ENCODE peak calls at places on chromosomes 1 and 21, in four cellular contexts. N, V, J and A are unnamed samples.

GRCh38 chr1:244074559-244075171 is 23.6 kb downstream of the ZBTB18 start:
- DNase-seq in N (no peak), V (no peak), J (no peak), A (peak)

GRCh38 chr1:25066731-25067520 is 136.8 kb upstream of the RUNX3 start:
- DNase-seq in N (no peak), V (no peak), J (no peak), A (no peak)

GRCh38 chr1:53561488-53562115 is 102.4 kb downstream of the DMRTB1 start:
- DNase-seq in N (no peak), V (peak), J (no peak), A (no peak)

GRCh38 chr1:1006305-1007159 is 6.6 kb upstream of the HES4 start:
- DNase-seq in N (peak), V (no peak), J (no peak), A (no peak)

GRCh38 chr1:53485478-53486394 is 26.5 kb downstream of the DMRTB1 start:
- DNase-seq in N (peak), V (peak), J (peak), A (peak)

GRCh38 chr21:35988396-35989140 is 71.8 kb downstream of the SETD4 start:
- DNase-seq in N (peak), V (no peak), J (no peak), A (no peak)

GRCh38 chr1:246724001-246724724 is at the start of gene SCCPDH:
- DNase-seq in N (peak), V (peak), J (peak), A (peak)

GRCh38 chr1:212589434-212589833 is 19.1 kb upstream of the ATF3 start:
- DNase-seq in N (no peak), V (no peak), J (no peak), A (no peak)

GRCh38 chr21:41283211-41283818 is 33.3 kb upstream of the FAM3B start:
- DNase-seq in N (peak), V (no peak), J (peak), A (peak)

GRCh38 chr1:109776911-109777310 is 13.2 kb upstream of the EPS8L3 start:
- DNase-seq in N (peak), V (peak), J (peak), A (peak)

GRCh38 chr1:109193653-109194590 is 19.8 kb upstream of the SARS1 start:
- DNase-seq in N (peak), V (no peak), J (peak), A (peak)

GRCh38 chr1:77220687-77221463 is 1.6 kb upstream of the PIGK start:
- DNase-seq in N (no peak), V (no peak), J (peak), A (no peak)

DNA sequence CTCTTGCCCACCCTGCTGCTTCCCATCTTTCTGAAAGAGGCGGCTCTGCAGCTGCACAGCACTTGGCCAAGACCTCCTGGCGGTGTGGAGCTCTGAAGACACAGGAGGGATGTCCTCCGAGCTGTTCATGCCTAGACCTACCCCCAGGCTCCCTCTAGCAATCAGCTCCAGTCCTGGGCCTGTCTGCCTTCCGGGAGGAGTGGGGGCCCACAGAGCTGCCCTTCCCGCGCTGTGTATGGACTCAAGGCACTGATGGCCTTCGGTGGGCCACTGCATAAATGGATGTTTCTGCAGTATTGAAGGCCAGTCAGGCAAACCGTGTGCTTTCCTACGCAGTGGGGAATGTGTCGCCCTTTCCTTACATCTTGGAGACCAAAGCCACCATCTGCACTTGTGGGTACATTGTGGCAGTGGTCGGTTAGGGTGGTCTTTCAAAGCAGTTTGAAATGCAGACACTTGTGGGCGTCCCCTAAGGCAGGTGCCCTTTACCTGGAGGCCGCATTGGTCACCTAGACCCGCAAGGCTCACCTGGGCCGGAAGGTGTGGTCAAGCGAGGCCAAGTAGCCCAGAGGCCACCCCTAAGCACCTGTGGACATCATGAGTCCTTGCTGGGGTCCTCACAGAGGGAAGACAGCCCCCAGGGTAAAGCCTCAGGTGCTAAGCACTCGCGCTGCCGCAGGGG is 912 bp upstream of the PKNOX1 start:
- DNase-seq in N (no peak), V (no peak), J (no peak), A (no peak)
- H3K4me3 ChIP-seq in N (no peak), V (peak), J (peak), A (peak)

GRCh38 chr1:181021155-181021554 is 1.5 kb downstream of the STX6 start:
- DNase-seq in N (no peak), V (no peak), J (no peak), A (no peak)
- H3K4me3 ChIP-seq in N (no peak), V (peak), J (no peak), A (peak)

DNA sequence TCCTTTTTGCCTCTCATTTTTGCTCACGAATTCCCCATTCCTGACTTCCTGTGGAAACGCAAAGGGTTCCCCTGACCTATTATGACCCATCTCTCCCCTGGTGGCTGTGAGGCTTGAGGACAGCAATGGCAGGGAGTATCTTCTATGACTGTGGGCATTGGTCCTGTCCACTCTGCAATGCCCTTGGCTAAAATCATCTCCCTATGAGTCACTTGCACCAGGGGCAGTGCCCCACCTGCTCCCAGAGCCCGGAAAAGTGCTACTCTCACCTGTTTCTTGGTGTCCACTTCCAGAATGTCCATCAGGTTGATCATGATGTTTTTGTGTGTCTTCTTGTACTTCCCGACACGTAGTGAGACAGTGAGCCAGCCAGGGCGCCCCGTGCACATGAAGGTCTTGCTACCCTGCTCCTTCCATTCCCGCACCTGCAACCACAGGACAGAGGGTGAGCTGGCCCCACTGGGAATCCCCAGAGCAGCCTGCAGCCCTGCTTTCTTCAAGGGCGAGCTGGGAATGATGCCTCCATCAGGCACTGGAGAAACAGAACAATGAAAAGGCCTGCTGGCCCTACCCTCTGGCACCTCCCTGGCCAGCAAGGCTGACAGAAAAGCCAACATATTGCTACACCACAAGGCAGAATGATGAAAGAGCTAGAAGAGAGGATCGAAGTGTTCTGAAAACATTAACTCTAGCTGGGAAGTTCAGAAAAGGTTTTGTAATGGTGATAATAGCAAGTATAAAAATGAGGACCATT is 3.5 kb downstream of the DHCR24 start:
- DNase-seq in N (no peak), V (no peak), J (peak), A (no peak)
- H3K4me3 ChIP-seq in N (no peak), V (no peak), J (no peak), A (no peak)

GRCh38 chr1:170095976-170096725 is 21.7 kb upstream of the KIFAP3 start:
- DNase-seq in N (peak), V (no peak), J (no peak), A (no peak)
- H3K4me3 ChIP-seq in N (no peak), V (no peak), J (no peak), A (no peak)

DNA sequence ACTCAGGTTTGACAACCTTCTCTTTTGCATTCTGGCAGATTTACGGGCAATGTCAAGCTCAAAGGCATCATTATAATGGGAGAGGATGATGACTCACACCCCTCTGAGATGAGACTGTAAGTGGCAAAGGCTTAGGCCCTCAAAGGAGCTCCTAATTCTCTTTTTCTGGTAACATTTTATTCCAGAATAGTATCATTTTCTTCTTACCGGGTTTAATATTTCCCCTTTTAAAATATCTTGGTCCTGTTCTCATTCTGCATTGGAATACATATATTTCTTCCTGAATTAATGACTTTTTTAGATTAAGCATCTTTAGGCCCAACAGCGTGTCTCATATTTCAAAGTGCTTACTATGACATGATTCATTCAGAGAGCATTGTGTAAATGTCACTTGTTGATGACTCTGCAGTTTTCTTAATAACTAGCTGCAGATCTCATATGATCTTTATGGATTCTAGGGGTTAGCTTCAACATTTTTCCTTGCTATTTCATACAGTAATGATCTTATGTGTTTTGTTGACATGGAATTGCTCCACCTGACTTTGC is 1.7 kb downstream of the PITHD1 start:
- DNase-seq in N (no peak), V (no peak), J (peak), A (no peak)
- H3K4me3 ChIP-seq in N (no peak), V (no peak), J (no peak), A (no peak)

DNA sequence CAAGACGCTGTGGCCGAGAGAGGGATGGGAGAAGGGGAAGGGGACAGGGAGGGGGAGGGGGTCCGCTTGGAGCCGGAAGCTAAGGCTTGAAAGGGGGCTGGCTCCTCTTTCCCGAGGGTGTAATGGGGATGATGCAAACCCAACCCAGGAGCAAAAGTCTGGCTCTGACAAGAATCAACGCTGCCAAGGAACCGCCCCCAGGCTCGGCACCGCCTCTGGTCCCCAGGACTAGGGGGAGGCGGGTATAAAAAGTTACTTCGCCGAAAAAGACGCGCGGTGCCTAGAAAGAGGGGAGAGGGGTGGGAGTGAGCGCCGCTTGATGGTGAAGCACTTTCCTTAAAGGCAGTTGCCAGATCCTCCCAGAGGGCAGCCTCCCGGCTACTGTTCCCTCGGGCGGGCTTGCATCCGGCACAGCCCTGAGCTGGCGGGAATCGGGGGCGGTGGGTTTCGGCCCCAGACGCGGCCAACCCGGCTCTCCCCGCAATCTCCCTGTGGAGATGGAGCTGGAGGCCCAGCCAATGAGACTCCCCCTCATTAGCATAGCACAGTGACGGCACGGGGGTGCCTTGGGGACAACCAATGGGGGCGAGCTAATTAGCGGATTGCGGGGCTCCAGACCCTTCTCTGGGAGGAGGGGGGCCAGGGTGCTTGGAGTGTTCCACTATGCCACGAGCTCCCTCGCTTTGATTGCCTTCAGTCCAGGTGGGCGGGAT is at the start of gene KCNT2:
- DNase-seq in N (peak), V (peak), J (peak), A (no peak)
- H3K4me3 ChIP-seq in N (peak), V (peak), J (peak), A (no peak)

DNA sequence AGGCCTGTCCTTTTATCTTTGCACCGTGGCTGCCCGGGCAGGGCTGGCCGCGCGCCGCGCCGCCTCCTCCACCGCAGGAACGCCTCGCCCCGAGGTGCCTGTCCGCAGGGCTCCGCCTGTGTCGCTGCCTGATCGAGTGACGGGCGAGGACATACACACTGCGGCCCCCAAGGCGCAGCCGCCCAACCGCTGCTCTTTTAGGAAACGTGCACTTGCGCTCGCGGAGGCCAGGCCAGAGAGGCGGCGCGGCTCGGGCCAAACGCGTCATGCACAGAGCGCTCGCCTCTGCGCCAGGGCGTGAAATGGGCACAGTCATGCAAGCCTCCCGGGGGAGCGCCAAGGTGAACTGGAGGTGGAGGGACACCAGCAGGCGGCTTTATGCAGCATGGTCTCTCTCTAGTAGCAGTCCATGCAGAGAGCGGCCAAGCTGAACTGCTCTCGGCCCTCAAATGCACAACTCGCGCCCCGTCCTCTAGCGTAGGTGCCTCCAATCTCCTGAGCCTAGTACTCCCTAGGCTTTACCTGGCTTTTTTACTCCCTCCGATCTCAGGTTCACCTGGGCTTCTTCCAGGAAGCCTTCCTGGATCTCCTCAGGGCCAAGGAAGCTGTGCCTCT is 12.9 kb downstream of the TRABD2B start:
- DNase-seq in N (peak), V (peak), J (no peak), A (no peak)
- H3K4me3 ChIP-seq in N (no peak), V (peak), J (peak), A (no peak)

GRCh38 chr1:225650198-225650597 is 2.7 kb downstream of the ENAH start:
- DNase-seq in N (no peak), V (no peak), J (no peak), A (no peak)
- H3K4me3 ChIP-seq in N (no peak), V (peak), J (no peak), A (no peak)